ENCODE peak calls at places on chromosomes 2 and 18, in five cellular contexts. A, Q, D, X and R are unnamed samples.

GRCh38 chr2:159153463-159153862 is 133.0 kb downstream of the WDSUB1 start:
- DNase-seq in A (no peak), D (no peak), Q (no peak), X (no peak), R (no peak)

GRCh38 chr2:200376422-200377142 is 70.1 kb downstream of the SPATS2L start:
- DNase-seq in Q (peak), A (no peak), X (peak), D (no peak), R (no peak)

GRCh38 chr2:51866361-51866760 is 834.4 kb upstream of the NRXN1 start:
- DNase-seq in Q (no peak), A (no peak), X (no peak), D (no peak), R (no peak)

GRCh38 chr18:77105021-77105420 is 27.6 kb downstream of the MBP start:
- DNase-seq in X (no peak), Q (no peak), A (no peak), D (no peak), R (no peak)

GRCh38 chr2:168155036-168155435 is 92.4 kb downstream of the STK39 start:
- DNase-seq in D (no peak), Q (no peak), X (no peak), A (no peak), R (no peak)

GRCh38 chr2:173607601-173608311 is 253.1 kb downstream of the CDCA7 start:
- DNase-seq in Q (no peak), A (no peak), X (no peak), D (no peak), R (no peak)

GRCh38 chr2:235270951-235271350 is 222.9 kb upstream of the AGAP1 start:
- DNase-seq in A (no peak), X (no peak), Q (no peak), D (peak), R (no peak)

GRCh38 chr18:53698907-53699306 is 525.6 kb downstream of the MBD2 start:
- DNase-seq in X (no peak), D (no peak), A (peak), Q (no peak), R (peak)

GRCh38 chr2:39492095-39492590 is 55.1 kb upstream of the MAP4K3 start:
- DNase-seq in A (no peak), X (no peak), D (peak), Q (no peak), R (no peak)

GRCh38 chr2:171391532-171391931 is 42.3 kb downstream of the METTL8 start:
- DNase-seq in X (no peak), A (no peak), Q (no peak), D (no peak), R (no peak)

GRCh38 chr18:36454848-36455458 is 157.4 kb downstream of the FHOD3 start:
- DNase-seq in A (no peak), X (no peak), D (no peak), Q (no peak), R (no peak)

GRCh38 chr2:9820020-9820973 is 23.0 kb upstream of the TAF1B start:
- DNase-seq in A (no peak), X (no peak), D (no peak), Q (no peak), R (no peak)

GRCh38 chr2:99035920-99036319 is 99.9 kb upstream of the CRACDL start:
- DNase-seq in Q (no peak), D (no peak), X (no peak), A (no peak), R (no peak)

GRCh38 chr2:149732001-149732685 is 144.6 kb upstream of the MMADHC start:
- DNase-seq in A (peak), Q (no peak), D (no peak), X (no peak), R (peak)

GRCh38 chr2:240284503-240285259 is 144.2 kb upstream of the OTOS start:
- DNase-seq in X (no peak), A (no peak), D (no peak), Q (peak), R (no peak)

GRCh38 chr18:49212819-49213218 is 247.6 kb downstream of the DYM start:
- DNase-seq in Q (no peak), D (no peak), X (no peak), A (no peak), R (no peak)

GRCh38 chr2:237456200-237456731 is 30.8 kb upstream of the MLPH start:
- DNase-seq in A (peak), D (no peak), X (no peak), Q (peak), R (peak)

GRCh38 chr18:57051586-57052044 is 95.3 kb upstream of the BOD1L2 start:
- DNase-seq in A (no peak), D (no peak), X (no peak), Q (no peak), R (no peak)

GRCh38 chr2:226031962-226032441 is 632.5 kb downstream of the NYAP2 start:
- DNase-seq in X (no peak), D (no peak), A (no peak), Q (no peak), R (no peak)